ENCODE peak calls at places on chromosomes 13 and 19, in four cellular contexts. E, G, Y and X are unnamed samples.

GRCh38 chr13:79401259-79402071 is 4.6 kb downstream of the RBM26 start:
- DNase-seq in E (no peak), G (no peak), Y (no peak), X (no peak)

GRCh38 chr13:79541426-79542049 is 60.6 kb downstream of the NDFIP2 start:
- DNase-seq in Y (peak), E (no peak), G (peak), X (no peak)

GRCh38 chr13:26480246-26480855 is 77.1 kb upstream of the WASF3 start:
- DNase-seq in G (no peak), Y (no peak), E (no peak), X (no peak)

GRCh38 chr13:25067054-25067453 is 28.9 kb upstream of the PABPC3 start:
- DNase-seq in E (no peak), G (no peak), Y (no peak), X (no peak)

GRCh38 chr19:34075661-34076091 is 96.6 kb upstream of the LSM14A start:
- DNase-seq in E (no peak), Y (no peak), G (no peak), X (no peak)

GRCh38 chr13:111661052-111661451 is 340.6 kb downstream of the TEX29 start:
- DNase-seq in G (no peak), E (no peak), Y (no peak), X (no peak)

GRCh38 chr19:31144471-31144870 is 204.8 kb downstream of the TSHZ3 start:
- DNase-seq in E (no peak), Y (no peak), G (no peak), X (no peak)

GRCh38 chr13:67223024-67223423 is 7.1 kb downstream of the PCDH9 start:
- DNase-seq in G (no peak), E (no peak), Y (peak), X (no peak)

GRCh38 chr19:11160119-11160768 is 4.7 kb upstream of the SPC24 start:
- DNase-seq in Y (no peak), G (no peak), E (no peak), X (no peak)

GRCh38 chr19:28504139-28504538 is 708.8 kb downstream of the UQCRFS1 start:
- DNase-seq in G (no peak), Y (no peak), E (no peak), X (no peak)

GRCh38 chr13:74246398-74246975 is 112.3 kb upstream of the KLF12 start:
- DNase-seq in Y (no peak), G (no peak), E (no peak), X (no peak)

GRCh38 chr13:47233734-47234133 is 336.9 kb upstream of the HTR2A start:
- DNase-seq in G (no peak), Y (no peak), E (no peak), X (no peak)

GRCh38 chr13:80337706-80338105 is 3.2 kb downstream of the SPRY2 start:
- DNase-seq in Y (peak), G (no peak), E (no peak), X (no peak)

GRCh38 chr19:15656467-15656866 is 15.8 kb downstream of the CYP4F3 start:
- DNase-seq in Y (no peak), E (no peak), G (no peak), X (no peak)

GRCh38 chr19:30669329-30670010 is 297.3 kb downstream of the ZNF536 start:
- DNase-seq in E (no peak), G (peak), Y (peak), X (peak)

GRCh38 chr13:111393221-111393790 is 72.9 kb downstream of the TEX29 start:
- DNase-seq in G (no peak), E (no peak), Y (no peak), X (no peak)

GRCh38 chr13:43963726-43964125 is 84.0 kb downstream of the LACC1 start:
- DNase-seq in E (no peak), Y (no peak), G (no peak), X (no peak)

GRCh38 chr13:28012896-28013295 is 24.4 kb upstream of the URAD start:
- DNase-seq in G (no peak), Y (no peak), E (no peak), X (no peak)

GRCh38 chr19:18051887-18052286 is 34.8 kb downstream of the IL12RB1 start:
- DNase-seq in E (no peak), G (no peak), Y (no peak), X (peak)
- H3K4me3 ChIP-seq in E (no peak), G (peak), Y (no peak), X (peak)

GRCh38 chr13:34078334-34078999 is 260.5 kb downstream of the RFC3 start:
- DNase-seq in E (no peak), Y (no peak), G (no peak), X (no peak)
- H3K4me3 ChIP-seq in E (no peak), Y (no peak), G (no peak), X (no peak)

GRCh38 chr19:5961969-5962945 is 15.7 kb downstream of the RANBP3 start:
- DNase-seq in Y (no peak), E (peak), G (peak), X (no peak)
- H3K4me3 ChIP-seq in Y (peak), E (peak), G (no peak), X (no peak)

GRCh38 chr19:42095142-42095813 is 19.3 kb downstream of the ZNF574 start:
- DNase-seq in G (no peak), E (no peak), Y (no peak), X (no peak)
- H3K4me3 ChIP-seq in G (no peak), E (no peak), Y (no peak), X (no peak)

DNA sequence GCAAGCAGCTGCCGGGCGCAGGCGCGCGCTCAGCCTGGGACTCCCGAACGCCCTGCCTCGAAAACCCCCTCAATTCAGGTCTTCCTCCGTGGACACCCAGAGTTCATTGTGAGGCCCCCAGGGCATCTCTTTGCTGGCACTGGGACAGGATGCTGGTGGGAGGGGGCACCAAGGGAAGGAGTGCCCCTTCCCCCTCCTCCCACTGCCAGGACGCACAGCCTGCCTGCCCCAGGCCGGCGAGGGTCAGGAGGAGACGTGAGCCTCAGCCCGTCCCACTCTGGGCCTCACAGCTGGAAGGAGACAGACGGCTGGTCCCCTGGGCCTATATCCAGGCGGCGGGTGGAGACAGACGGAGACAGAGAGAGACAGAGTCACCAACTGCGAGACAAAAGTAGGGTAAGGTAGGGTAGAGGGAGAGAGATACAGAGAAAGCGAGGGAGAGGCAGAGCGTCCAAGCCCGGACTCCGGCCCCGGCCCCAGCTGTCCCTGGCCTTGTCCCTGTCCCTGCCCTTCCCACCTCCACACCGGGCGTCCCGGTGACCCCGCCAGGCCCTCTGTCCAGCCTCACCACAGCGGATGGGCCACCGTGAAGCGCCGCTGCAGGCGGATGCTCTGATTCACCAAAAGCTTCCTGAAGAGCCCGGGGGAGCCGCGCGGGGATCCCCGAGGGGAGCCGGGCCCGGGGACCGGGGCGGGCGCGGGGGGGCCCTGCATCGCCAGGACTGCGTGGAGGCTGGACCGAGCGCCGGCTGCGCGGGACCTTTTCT is at the start of gene PDE4C:
- DNase-seq in Y (peak), E (no peak), G (no peak), X (peak)
- H3K4me3 ChIP-seq in Y (no peak), E (no peak), G (no peak), X (peak)

GRCh38 chr19:893775-894090 is 449 bp downstream of the RNU6-9 start:
- DNase-seq in G (no peak), E (no peak), Y (no peak), X (no peak)
- H3K4me3 ChIP-seq in G (peak), E (no peak), Y (no peak), X (peak)

DNA sequence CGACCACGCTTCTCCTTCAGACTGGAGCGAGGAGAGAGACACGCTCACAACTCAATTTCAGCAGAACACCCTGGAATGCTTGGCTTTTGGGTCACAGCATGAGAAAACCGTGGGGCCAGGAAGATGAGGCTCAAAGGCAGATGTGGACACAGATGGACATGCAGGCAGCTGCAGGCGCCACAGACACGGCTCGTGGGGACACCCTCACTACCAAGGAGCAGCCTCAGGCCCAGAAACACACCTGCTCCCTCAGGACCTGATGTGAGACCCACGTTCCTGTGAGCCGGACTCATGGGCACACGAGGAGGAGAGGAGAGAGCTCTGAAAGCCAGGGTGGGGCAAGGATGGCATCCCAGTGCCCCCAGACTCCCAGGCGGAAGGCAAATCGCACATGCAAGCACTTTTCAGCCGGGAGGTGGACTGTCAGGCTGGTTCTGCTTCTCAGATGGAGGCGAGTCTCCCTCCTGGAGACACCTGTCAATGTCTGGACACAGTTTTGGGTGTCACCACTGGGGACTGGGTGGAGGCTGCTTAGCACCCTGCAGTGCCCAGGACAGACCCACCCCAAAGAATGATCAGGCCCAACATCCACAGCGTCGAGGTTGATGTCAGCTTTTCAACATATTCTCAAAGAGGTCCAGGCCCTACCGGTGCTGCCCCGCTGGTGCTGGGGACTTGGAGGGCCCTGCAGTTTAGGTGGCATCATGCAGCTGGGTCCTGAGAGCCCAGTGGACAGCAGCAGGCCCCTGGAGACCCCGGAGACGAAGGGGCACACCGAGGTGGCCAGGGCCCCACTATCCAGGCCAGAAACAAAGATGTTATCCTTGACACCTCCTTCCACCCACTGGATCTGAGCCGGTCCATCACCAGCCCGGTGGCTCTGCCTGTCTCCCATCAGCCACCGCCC is 2.3 kb downstream of the ABHD17A start:
- DNase-seq in Y (no peak), G (no peak), E (no peak), X (no peak)
- H3K4me3 ChIP-seq in Y (peak), G (peak), E (peak), X (peak)